ENCODE peak calls at places on chromosomes 3 and 15, in six cellular contexts. One of them, this sample, is unnamed.

GRCh38 chr3:36932979-36933378 is 11.9 kb downstream of the TRANK1 start:
- DNase-seq in sigmoid colon: no peak
- DNase-seq in heart left ventricle: no peak
- DNase-seq in body of pancreas: no peak
- DNase-seq in lower leg skin: no peak
- DNase-seq in K562: no peak
- DNase-seq in this sample: no peak

GRCh38 chr3:150605998-150606641 is 3.0 kb downstream of the SELENOT start:
- DNase-seq in K562: no peak
- DNase-seq in heart left ventricle: no peak
- DNase-seq in body of pancreas: no peak
- DNase-seq in sigmoid colon: no peak
- DNase-seq in lower leg skin: no peak
- DNase-seq in this sample: no peak

GRCh38 chr3:141529256-141530132 is 42.7 kb downstream of the RASA2 start:
- DNase-seq in lower leg skin: no peak
- DNase-seq in heart left ventricle: no peak
- DNase-seq in sigmoid colon: no peak
- DNase-seq in body of pancreas: no peak
- DNase-seq in K562: no peak
- DNase-seq in this sample: no peak

GRCh38 chr3:171470714-171471227 is 10.6 kb upstream of the TNIK start:
- DNase-seq in heart left ventricle: no peak
- DNase-seq in sigmoid colon: no peak
- DNase-seq in body of pancreas: no peak
- DNase-seq in lower leg skin: no peak
- DNase-seq in K562: peak
- DNase-seq in this sample: no peak

GRCh38 chr3:151008699-151009098 is 36.2 kb upstream of the CLRN1 start:
- DNase-seq in K562: no peak
- DNase-seq in lower leg skin: no peak
- DNase-seq in heart left ventricle: no peak
- DNase-seq in body of pancreas: no peak
- DNase-seq in sigmoid colon: no peak
- DNase-seq in this sample: no peak

GRCh38 chr3:197366301-197367044 is 68.1 kb upstream of the DLG1 start:
- DNase-seq in body of pancreas: no peak
- DNase-seq in sigmoid colon: peak
- DNase-seq in heart left ventricle: no peak
- DNase-seq in lower leg skin: no peak
- DNase-seq in K562: no peak
- DNase-seq in this sample: no peak

GRCh38 chr3:72189344-72189743 is 404.4 kb upstream of the PROK2 start:
- DNase-seq in body of pancreas: no peak
- DNase-seq in lower leg skin: no peak
- DNase-seq in heart left ventricle: no peak
- DNase-seq in K562: peak
- DNase-seq in sigmoid colon: no peak
- DNase-seq in this sample: no peak

GRCh38 chr3:171982829-171983228 is 56.5 kb upstream of the FNDC3B start:
- DNase-seq in body of pancreas: no peak
- DNase-seq in K562: no peak
- DNase-seq in lower leg skin: no peak
- DNase-seq in sigmoid colon: no peak
- DNase-seq in heart left ventricle: no peak
- DNase-seq in this sample: no peak

GRCh38 chr15:85463273-85463937 is 83.0 kb downstream of the AKAP13 start:
- DNase-seq in heart left ventricle: no peak
- DNase-seq in body of pancreas: no peak
- DNase-seq in lower leg skin: no peak
- DNase-seq in sigmoid colon: no peak
- DNase-seq in K562: no peak
- DNase-seq in this sample: no peak

GRCh38 chr15:78075490-78076230 is 1.9 kb downstream of the TBC1D2B start:
- DNase-seq in heart left ventricle: peak
- DNase-seq in body of pancreas: peak
- DNase-seq in K562: no peak
- DNase-seq in lower leg skin: peak
- DNase-seq in sigmoid colon: peak
- DNase-seq in this sample: peak

GRCh38 chr3:112498916-112499315 is 356 bp downstream of the BTLA start:
- DNase-seq in heart left ventricle: no peak
- DNase-seq in lower leg skin: no peak
- DNase-seq in K562: no peak
- DNase-seq in sigmoid colon: no peak
- DNase-seq in body of pancreas: no peak
- DNase-seq in this sample: no peak

GRCh38 chr3:65439641-65440040 is 599.1 kb downstream of the MAGI1 start:
- DNase-seq in body of pancreas: peak
- DNase-seq in sigmoid colon: peak
- DNase-seq in heart left ventricle: peak
- DNase-seq in lower leg skin: no peak
- DNase-seq in K562: peak
- DNase-seq in this sample: peak

GRCh38 chr3:160372780-160373179 is 26.2 kb downstream of the IFT80 start:
- DNase-seq in body of pancreas: no peak
- DNase-seq in K562: no peak
- DNase-seq in lower leg skin: no peak
- DNase-seq in sigmoid colon: no peak
- DNase-seq in heart left ventricle: no peak
- DNase-seq in this sample: no peak

GRCh38 chr15:80152896-80153876 is at the start of gene FAH:
- DNase-seq in body of pancreas: peak
- DNase-seq in lower leg skin: no peak
- DNase-seq in K562: no peak
- DNase-seq in heart left ventricle: no peak
- DNase-seq in sigmoid colon: no peak
- DNase-seq in this sample: peak

GRCh38 chr15:79090487-79091203 is at the start of gene RASGRF1:
- DNase-seq in sigmoid colon: no peak
- DNase-seq in lower leg skin: no peak
- DNase-seq in heart left ventricle: no peak
- DNase-seq in body of pancreas: no peak
- DNase-seq in K562: no peak
- DNase-seq in this sample: no peak

GRCh38 chr15:62378772-62379171 is 213.7 kb upstream of the C2CD4B start:
- DNase-seq in heart left ventricle: no peak
- DNase-seq in body of pancreas: no peak
- DNase-seq in lower leg skin: no peak
- DNase-seq in K562: no peak
- DNase-seq in sigmoid colon: no peak
- DNase-seq in this sample: no peak

GRCh38 chr3:99324854-99325253 is 313.5 kb upstream of the COL8A1 start:
- DNase-seq in heart left ventricle: no peak
- DNase-seq in lower leg skin: no peak
- DNase-seq in K562: no peak
- DNase-seq in sigmoid colon: no peak
- DNase-seq in body of pancreas: no peak
- DNase-seq in this sample: no peak

GRCh38 chr3:146222204-146223046 is 28.5 kb downstream of the PLSCR4 start:
- DNase-seq in K562: no peak
- DNase-seq in lower leg skin: no peak
- DNase-seq in heart left ventricle: no peak
- DNase-seq in sigmoid colon: no peak
- DNase-seq in body of pancreas: no peak
- DNase-seq in this sample: peak

GRCh38 chr3:42732196-42732828 is 29.7 kb upstream of the HHATL start:
- DNase-seq in body of pancreas: no peak
- DNase-seq in K562: no peak
- DNase-seq in heart left ventricle: no peak
- DNase-seq in sigmoid colon: peak
- DNase-seq in lower leg skin: peak
- DNase-seq in this sample: no peak

GRCh38 chr15:74906450-74907276 is at the start of gene FAM219B:
- DNase-seq in lower leg skin: peak
- DNase-seq in K562: peak
- DNase-seq in heart left ventricle: peak
- DNase-seq in body of pancreas: peak
- DNase-seq in sigmoid colon: peak
- DNase-seq in this sample: peak

GRCh38 chr3:142646020-142646783 is 50.0 kb downstream of the PLS1 start:
- DNase-seq in sigmoid colon: no peak
- DNase-seq in body of pancreas: no peak
- DNase-seq in K562: no peak
- DNase-seq in heart left ventricle: no peak
- DNase-seq in lower leg skin: no peak
- DNase-seq in this sample: no peak

GRCh38 chr3:100875239-100875638 is 118.0 kb downstream of the ABI3BP start:
- DNase-seq in sigmoid colon: no peak
- DNase-seq in K562: no peak
- DNase-seq in heart left ventricle: peak
- DNase-seq in lower leg skin: no peak
- DNase-seq in body of pancreas: peak
- DNase-seq in this sample: peak

GRCh38 chr3:55501905-55502304 is 14.8 kb upstream of the WNT5A start:
- DNase-seq in lower leg skin: no peak
- DNase-seq in K562: no peak
- DNase-seq in sigmoid colon: no peak
- DNase-seq in heart left ventricle: no peak
- DNase-seq in body of pancreas: no peak
- DNase-seq in this sample: no peak

GRCh38 chr15:82980986-82981385 is 5.0 kb upstream of the RAMAC start:
- DNase-seq in body of pancreas: no peak
- DNase-seq in heart left ventricle: no peak
- DNase-seq in K562: no peak
- DNase-seq in lower leg skin: no peak
- DNase-seq in sigmoid colon: no peak
- DNase-seq in this sample: no peak

GRCh38 chr15:82986442-82986780 is 401 bp downstream of the RAMAC start:
- DNase-seq in lower leg skin: no peak
- DNase-seq in K562: no peak
- DNase-seq in sigmoid colon: no peak
- DNase-seq in body of pancreas: no peak
- DNase-seq in heart left ventricle: no peak
- DNase-seq in this sample: no peak

GRCh38 chr15:82985688-82986441 is at the start of gene RAMAC:
- DNase-seq in heart left ventricle: peak
- DNase-seq in body of pancreas: peak
- DNase-seq in sigmoid colon: peak
- DNase-seq in lower leg skin: peak
- DNase-seq in K562: peak
- DNase-seq in this sample: peak
- TF ChIP-seq POLR2A in heart left ventricle: peak
- TF ChIP-seq POLR2A in body of pancreas: peak
- TF ChIP-seq POLR2A in sigmoid colon: peak
- TF ChIP-seq POLR2A in lower leg skin: no peak
- TF ChIP-seq POLR2A in K562: peak
- TF ChIP-seq POLR2A in this sample: no peak

GRCh38 chr3:113623827-113624226 is 72.6 kb downstream of the USF3 start:
- DNase-seq in body of pancreas: no peak
- DNase-seq in heart left ventricle: no peak
- DNase-seq in lower leg skin: no peak
- DNase-seq in sigmoid colon: no peak
- DNase-seq in K562: no peak
- DNase-seq in this sample: no peak
- H3K4me3 ChIP-seq in body of pancreas: no peak
- H3K4me3 ChIP-seq in heart left ventricle: no peak
- H3K4me3 ChIP-seq in lower leg skin: no peak
- H3K4me3 ChIP-seq in sigmoid colon: no peak
- H3K4me3 ChIP-seq in K562: no peak
- H3K4me3 ChIP-seq in this sample: no peak

DNA sequence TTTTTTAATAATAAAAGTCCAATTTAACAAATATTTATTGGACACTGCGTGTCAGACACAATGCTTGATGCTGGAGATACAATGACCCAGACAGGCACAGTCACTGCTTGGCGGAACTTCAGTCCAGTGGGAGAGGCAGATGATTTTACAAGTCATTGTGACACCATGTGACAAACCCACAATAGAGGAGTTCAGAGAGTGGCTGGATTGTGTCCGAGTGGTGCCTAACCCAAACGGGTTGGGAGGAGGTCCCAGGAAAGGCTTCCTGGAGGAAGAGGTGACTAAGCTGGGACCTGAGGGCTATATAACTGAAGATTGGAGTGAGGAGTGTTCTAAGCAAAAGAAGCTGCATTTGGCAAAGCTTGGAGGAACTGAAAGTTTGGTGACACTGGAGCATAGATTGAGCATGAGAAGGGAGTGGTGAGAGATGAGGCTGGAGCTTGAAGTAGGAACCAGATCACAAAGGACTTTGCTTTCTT is 41.4 kb downstream of the CRTC3 start:
- DNase-seq in heart left ventricle: peak
- DNase-seq in body of pancreas: no peak
- DNase-seq in K562: peak
- DNase-seq in lower leg skin: peak
- DNase-seq in sigmoid colon: no peak
- DNase-seq in this sample: peak
- TF ChIP-seq POLR2A in heart left ventricle: no peak
- TF ChIP-seq POLR2A in body of pancreas: no peak
- TF ChIP-seq POLR2A in K562: no peak
- TF ChIP-seq POLR2A in lower leg skin: no peak
- TF ChIP-seq POLR2A in sigmoid colon: no peak
- TF ChIP-seq POLR2A in this sample: no peak

DNA sequence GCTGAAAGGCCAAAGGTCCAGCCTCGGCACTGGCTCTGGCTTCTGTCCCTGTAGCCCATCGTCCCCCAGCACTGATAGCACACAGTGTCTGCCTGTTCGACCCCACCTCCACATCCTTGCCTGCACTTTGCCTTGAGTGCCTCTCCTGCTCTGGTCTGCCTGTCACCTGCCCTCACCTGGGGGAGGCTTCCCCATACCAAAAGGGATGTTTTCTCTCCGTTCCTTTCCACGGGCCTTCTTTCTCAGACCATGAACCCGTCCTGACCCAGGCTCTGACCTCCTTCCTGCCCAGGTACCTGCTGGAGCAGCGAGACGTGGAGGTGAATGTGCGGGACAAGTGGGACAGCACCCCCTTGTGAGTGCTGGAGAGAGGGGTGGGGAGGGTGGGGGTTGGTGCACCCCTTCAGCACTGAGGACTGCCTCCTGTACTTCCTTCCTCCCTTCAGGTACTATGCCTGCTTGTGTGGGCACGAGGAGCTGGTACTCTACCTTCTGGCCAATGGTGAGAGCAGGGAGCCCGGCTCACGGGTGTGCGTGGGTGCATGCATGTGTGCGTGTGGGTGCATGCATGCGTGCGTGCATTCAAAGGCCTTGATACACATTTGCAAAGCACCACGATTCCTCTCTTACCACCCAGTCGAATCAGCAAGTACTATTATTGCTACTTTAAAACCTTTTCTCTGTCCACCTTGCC is 1.5 kb downstream of the ABTB1 start:
- DNase-seq in lower leg skin: no peak
- DNase-seq in body of pancreas: no peak
- DNase-seq in sigmoid colon: peak
- DNase-seq in heart left ventricle: peak
- DNase-seq in K562: no peak
- DNase-seq in this sample: peak
- H3K4me3 ChIP-seq in lower leg skin: no peak
- H3K4me3 ChIP-seq in body of pancreas: no peak
- H3K4me3 ChIP-seq in sigmoid colon: peak
- H3K4me3 ChIP-seq in heart left ventricle: peak
- H3K4me3 ChIP-seq in K562: no peak
- H3K4me3 ChIP-seq in this sample: no peak